ENCODE peak calls at places on chromosomes 4 and X, in eight cellular contexts. J is fibroblast of lung, E is astrocyte, R is PC-3, I is keratinocyte, W is neural progenitor cell, F is GM12878, X is GM23248. A is an unnamed sample.

GRCh38 chrX:3811331-3812311 is 98.2 kb upstream of the PRKX start:
- DNase-seq in E (peak), X (peak), W (peak), I (no peak), F (peak), R (no peak), J (peak), A (peak)

GRCh38 chr4:73206236-73206635 is 52.4 kb downstream of the ANKRD17 start:
- DNase-seq in R (no peak), I (no peak), E (no peak), X (no peak), J (no peak), W (no peak), F (no peak), A (no peak)

GRCh38 chr4:184281231-184282139 is 63.8 kb upstream of the ENPP6 start:
- DNase-seq in X (no peak), F (peak), I (no peak), E (no peak), W (no peak), R (no peak), J (no peak), A (no peak)

GRCh38 chr4:128854433-128854832 is 44.9 kb downstream of the JADE1 start:
- DNase-seq in F (no peak), I (no peak), W (no peak), J (peak), X (peak), R (no peak), E (peak), A (no peak)

GRCh38 chr4:68904786-68905185 is 46.8 kb downstream of the UGT2A3 start:
- DNase-seq in I (no peak), F (peak), X (no peak), W (peak), J (no peak), E (no peak), R (peak), A (no peak)

GRCh38 chr4:164856396-164856795 is 20.6 kb upstream of the APELA start:
- DNase-seq in X (no peak), I (no peak), F (no peak), J (peak), E (no peak), R (no peak), W (no peak), A (no peak)

GRCh38 chr4:181225616-181226261 is 1017.5 kb upstream of the TENM3 start:
- DNase-seq in W (peak), E (no peak), F (no peak), I (no peak), J (no peak), R (no peak), X (no peak), A (no peak)

GRCh38 chr4:52377563-52377962 is 281.5 kb downstream of the USP46 start:
- DNase-seq in X (no peak), I (no peak), F (no peak), E (no peak), J (no peak), R (no peak), W (peak), A (no peak)

GRCh38 chr4:39442910-39443480 is 15.7 kb downstream of the RPL9 start:
- DNase-seq in F (no peak), J (no peak), I (no peak), W (no peak), X (no peak), E (no peak), R (no peak), A (no peak)

GRCh38 chr4:153232768-153233167 is 28.5 kb downstream of the TRIM2 start:
- DNase-seq in X (peak), F (no peak), R (peak), I (no peak), W (peak), J (no peak), E (no peak), A (no peak)

GRCh38 chr4:48602222-48602621 is 112.2 kb downstream of the ZAR1 start:
- DNase-seq in J (peak), E (peak), I (no peak), X (peak), F (no peak), W (no peak), R (peak), A (no peak)

GRCh38 chr4:22670953-22671352 is 21.8 kb upstream of the GBA3 start:
- DNase-seq in W (no peak), I (no peak), X (peak), J (peak), F (no peak), R (no peak), E (peak), A (no peak)

GRCh38 chr4:80153800-80154546 is 43.3 kb upstream of the PRDM8 start:
- DNase-seq in R (no peak), J (peak), E (peak), W (no peak), F (no peak), I (no peak), X (peak), A (peak)

GRCh38 chr4:11976726-11977263 is 548.1 kb upstream of the HS3ST1 start:
- DNase-seq in F (no peak), X (no peak), I (no peak), R (peak), E (no peak), W (no peak), J (no peak), A (no peak)

GRCh38 chr4:95676190-95676589 is 127.4 kb upstream of the UNC5C start:
- DNase-seq in E (no peak), J (peak), X (no peak), I (no peak), F (no peak), W (no peak), R (peak), A (no peak)

GRCh38 chrX:19182785-19183184 is 60.5 kb upstream of the ADGRG2 start:
- DNase-seq in J (no peak), X (no peak), E (no peak), W (no peak), R (no peak), F (no peak), I (no peak), A (no peak)

GRCh38 chr4:97867557-97868091 is 275.7 kb downstream of the STPG2 start:
- DNase-seq in J (no peak), W (no peak), F (no peak), E (no peak), I (no peak), X (peak), R (no peak), A (no peak)

GRCh38 chr4:166839615-166840251 is 394.6 kb downstream of the SPOCK3 start:
- DNase-seq in W (no peak), I (no peak), E (no peak), R (no peak), F (peak), J (no peak), X (no peak), A (no peak)

GRCh38 chr4:153522800-153523089 is 56.6 kb downstream of the TMEM131L start:
- DNase-seq in F (peak), E (no peak), R (no peak), W (no peak), X (no peak), J (no peak), I (no peak), A (no peak)

GRCh38 chr4:6369924-6370645 is 100.4 kb downstream of the WFS1 start:
- DNase-seq in F (no peak), E (no peak), J (no peak), I (no peak), X (no peak), W (peak), R (no peak), A (no peak)

GRCh38 chr4:112145820-112146813 is 863 bp downstream of the FAM241A start:
- DNase-seq in X (peak), W (peak), E (peak), R (peak), J (peak), I (no peak), F (peak), A (no peak)
- TF ChIP-seq EZH2 in X (no peak), W (peak), E (no peak), R (no peak), J (no peak), I (no peak), F (no peak), A (no peak)

GRCh38 chr4:101140228-101140627 is 207.1 kb downstream of the PPP3CA start:
- DNase-seq in R (no peak), X (no peak), F (no peak), W (no peak), I (no peak), J (no peak), E (no peak), A (no peak)

GRCh38 chr4:101141230-101141629 is 206.1 kb downstream of the PPP3CA start:
- DNase-seq in J (peak), I (no peak), R (no peak), W (no peak), X (no peak), E (no peak), F (peak), A (no peak)

GRCh38 chr4:101136373-101137370 is 210.7 kb downstream of the PPP3CA start:
- DNase-seq in J (no peak), X (no peak), I (no peak), W (no peak), R (peak), E (no peak), F (no peak), A (no peak)

GRCh38 chr4:101135371-101136010 is 211.8 kb downstream of the PPP3CA start:
- DNase-seq in I (no peak), J (no peak), F (no peak), R (no peak), W (no peak), X (no peak), E (no peak), A (no peak)
- H3K9ac ChIP-seq in I (no peak), J (no peak), F (no peak), R (no peak), W (no peak), X (no peak), E (no peak), A (no peak)

GRCh38 chr4:56979674-56980073 is 978 bp downstream of the POLR2B start:
- DNase-seq in W (peak), R (peak), J (no peak), E (no peak), F (no peak), I (no peak), X (peak), A (no peak)
- H3K27ac ChIP-seq in W (no peak), R (no peak), J (peak), E (peak), F (peak), I (peak), X (peak), A (no peak)

GRCh38 chr4:4854649-4855292 is 4.7 kb upstream of the MSX1 start:
- DNase-seq in W (peak), F (no peak), E (no peak), I (no peak), X (no peak), J (no peak), R (no peak), A (no peak)

GRCh38 chr4:4855293-4856070 is 4.0 kb upstream of the MSX1 start:
- DNase-seq in J (no peak), E (no peak), W (peak), F (no peak), R (no peak), I (no peak), X (no peak), A (no peak)

GRCh38 chr4:4857001-4857808 is 2.3 kb upstream of the MSX1 start:
- DNase-seq in X (no peak), W (no peak), E (no peak), F (no peak), J (no peak), R (no peak), I (no peak), A (no peak)

GRCh38 chr4:4857809-4858508 is 1.5 kb upstream of the MSX1 start:
- DNase-seq in R (no peak), J (no peak), X (no peak), I (no peak), F (no peak), E (no peak), W (peak), A (no peak)

GRCh38 chr4:4856071-4857000 is 3.1 kb upstream of the MSX1 start:
- DNase-seq in E (no peak), F (no peak), J (no peak), X (peak), W (peak), R (peak), I (no peak), A (no peak)
- TF ChIP-seq EZH2 in E (peak), F (peak), J (peak), X (no peak), W (peak), R (no peak), I (peak), A (no peak)

GRCh38 chr4:26858947-26859401 is 1.7 kb upstream of the STIM2 start:
- DNase-seq in F (no peak), E (no peak), J (peak), I (no peak), W (no peak), X (no peak), R (no peak), A (no peak)
- H3K9ac ChIP-seq in F (peak), E (no peak), J (no peak), I (peak), W (no peak), X (no peak), R (peak), A (peak)

GRCh38 chrX:154298312-154298711 is 2.7 kb downstream of the TKTL1 start:
- DNase-seq in R (no peak), E (no peak), F (no peak), X (no peak), J (no peak), I (no peak), W (no peak), A (no peak)
- H3K27ac ChIP-seq in R (no peak), E (no peak), F (no peak), X (no peak), J (no peak), I (no peak), W (no peak), A (no peak)

GRCh38 chrX:153649178-153649914 is 2.3 kb downstream of the DUSP9 start:
- DNase-seq in E (no peak), I (no peak), W (peak), R (peak), F (no peak), J (no peak), X (peak), A (no peak)

GRCh38 chrX:153645921-153646481 is 1.0 kb upstream of the DUSP9 start:
- DNase-seq in W (no peak), E (no peak), F (no peak), J (no peak), R (no peak), X (no peak), I (no peak), A (no peak)

GRCh38 chrX:153646620-153647373 is at the start of gene DUSP9:
- DNase-seq in F (no peak), R (peak), X (peak), W (peak), J (peak), I (no peak), E (no peak), A (no peak)

GRCh38 chrX:153648358-153649177 is 1.6 kb downstream of the DUSP9 start:
- DNase-seq in R (no peak), E (no peak), I (no peak), X (no peak), J (no peak), W (no peak), F (no peak), A (no peak)

DNA sequence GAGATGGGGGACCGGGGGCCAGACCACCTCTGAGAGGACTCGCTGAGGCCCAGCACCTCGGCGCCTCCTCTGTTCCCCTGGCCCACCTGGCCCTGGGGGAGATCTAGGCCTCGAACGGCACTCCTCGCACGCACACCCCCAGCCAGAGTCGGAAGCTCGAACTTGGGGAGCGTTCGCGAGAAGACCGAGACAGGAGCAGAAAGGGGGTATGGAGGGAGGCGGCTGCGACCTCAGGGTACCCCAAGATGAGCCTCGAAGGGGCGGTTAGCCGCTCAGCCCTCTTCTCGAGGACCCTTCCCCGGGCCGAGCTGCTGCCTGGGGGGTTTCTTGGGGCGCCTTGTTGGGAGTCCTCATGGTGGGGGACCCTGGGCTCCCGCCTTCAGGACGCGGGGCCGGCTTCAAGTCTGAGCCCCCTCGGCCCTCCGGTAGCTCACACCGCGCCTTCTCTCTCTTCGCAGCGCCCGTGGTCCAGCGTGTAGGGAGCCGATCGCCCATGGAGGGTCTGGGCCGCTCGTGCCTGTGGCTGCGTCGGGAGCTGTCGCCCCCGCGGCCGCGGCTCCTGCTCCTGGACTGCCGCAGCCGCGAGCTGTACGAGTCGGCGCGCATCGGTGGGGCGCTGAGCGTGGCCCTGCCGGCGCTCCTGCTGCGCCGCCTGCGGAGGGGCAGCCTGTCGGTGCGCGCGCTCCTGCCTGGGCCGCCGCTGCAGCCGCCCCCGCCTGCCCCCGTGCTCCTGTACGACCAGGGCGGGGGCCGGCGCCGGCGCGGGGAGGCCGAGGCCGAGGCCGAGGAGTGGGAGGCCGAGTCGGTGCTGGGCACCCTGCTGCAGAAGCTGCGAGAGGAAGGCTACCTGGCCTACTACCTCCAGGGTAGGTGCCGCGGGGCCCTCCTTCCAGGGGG is 706 bp downstream of the DUSP9 start:
- DNase-seq in I (no peak), J (no peak), E (no peak), R (no peak), W (peak), X (peak), F (no peak), A (no peak)
- TF ChIP-seq EZH2 in I (peak), J (peak), E (peak), R (no peak), W (peak), X (no peak), F (no peak), A (no peak)

GRCh38 chrX:28843817-28844216 is 256.6 kb downstream of the IL1RAPL1 start:
- DNase-seq in R (no peak), J (no peak), I (no peak), E (no peak), X (no peak), F (no peak), W (no peak), A (no peak)
- H3K9ac ChIP-seq in R (no peak), J (no peak), I (no peak), E (no peak), X (no peak), F (no peak), W (no peak), A (no peak)